ENCODE peak calls at places on chromosomes 2 and 18, in six cellular contexts. One of them, this sample, is unnamed.

GRCh38 chr2:170817247-170817998 is 736 bp downstream of the GAD1 start:
- DNase-seq in lower leg skin: no peak
- DNase-seq in cardiac fibroblast: peak
- DNase-seq in naive thymus-derived CD4-positive, alpha-beta T cell: no peak
- DNase-seq in adrenal gland: peak
- DNase-seq in Peyer's patch: no peak
- DNase-seq in this sample: peak

GRCh38 chr2:170712653-170713279 is 2.4 kb upstream of the SP5 start:
- DNase-seq in lower leg skin: no peak
- DNase-seq in cardiac fibroblast: no peak
- DNase-seq in naive thymus-derived CD4-positive, alpha-beta T cell: no peak
- DNase-seq in adrenal gland: no peak
- DNase-seq in Peyer's patch: no peak
- DNase-seq in this sample: no peak

GRCh38 chr2:164620873-164621760 is at the start of gene GRB14:
- DNase-seq in lower leg skin: no peak
- DNase-seq in cardiac fibroblast: peak
- DNase-seq in naive thymus-derived CD4-positive, alpha-beta T cell: no peak
- DNase-seq in adrenal gland: peak
- DNase-seq in Peyer's patch: peak
- DNase-seq in this sample: peak

GRCh38 chr18:79898952-79899608 is 52.4 kb downstream of the SLC66A2 start:
- DNase-seq in lower leg skin: no peak
- DNase-seq in cardiac fibroblast: no peak
- DNase-seq in naive thymus-derived CD4-positive, alpha-beta T cell: no peak
- DNase-seq in adrenal gland: no peak
- DNase-seq in Peyer's patch: peak
- DNase-seq in this sample: no peak

GRCh38 chr2:196338440-196338839 is 167.1 kb upstream of the STK17B start:
- DNase-seq in lower leg skin: no peak
- DNase-seq in cardiac fibroblast: no peak
- DNase-seq in naive thymus-derived CD4-positive, alpha-beta T cell: no peak
- DNase-seq in adrenal gland: no peak
- DNase-seq in Peyer's patch: no peak
- DNase-seq in this sample: no peak

GRCh38 chr2:130831356-130831755 is 5.4 kb upstream of the ARHGEF4 start:
- DNase-seq in lower leg skin: no peak
- DNase-seq in cardiac fibroblast: no peak
- DNase-seq in naive thymus-derived CD4-positive, alpha-beta T cell: no peak
- DNase-seq in adrenal gland: no peak
- DNase-seq in Peyer's patch: no peak
- DNase-seq in this sample: no peak

GRCh38 chr2:222753251-222753824 is 81.9 kb downstream of the MOGAT1 start:
- DNase-seq in lower leg skin: no peak
- DNase-seq in cardiac fibroblast: peak
- DNase-seq in naive thymus-derived CD4-positive, alpha-beta T cell: no peak
- DNase-seq in adrenal gland: no peak
- DNase-seq in Peyer's patch: no peak
- DNase-seq in this sample: peak

GRCh38 chr18:56861244-56861643 is 210.1 kb downstream of the WDR7 start:
- DNase-seq in lower leg skin: no peak
- DNase-seq in cardiac fibroblast: no peak
- DNase-seq in naive thymus-derived CD4-positive, alpha-beta T cell: no peak
- DNase-seq in adrenal gland: no peak
- DNase-seq in Peyer's patch: no peak
- DNase-seq in this sample: peak

GRCh38 chr2:23096905-23097602 is 287.9 kb upstream of the KLHL29 start:
- DNase-seq in lower leg skin: no peak
- DNase-seq in cardiac fibroblast: no peak
- DNase-seq in naive thymus-derived CD4-positive, alpha-beta T cell: no peak
- DNase-seq in adrenal gland: no peak
- DNase-seq in Peyer's patch: no peak
- DNase-seq in this sample: no peak

GRCh38 chr2:101818531-101819451 is 121.3 kb downstream of the MAP4K4 start:
- DNase-seq in lower leg skin: no peak
- DNase-seq in cardiac fibroblast: no peak
- DNase-seq in naive thymus-derived CD4-positive, alpha-beta T cell: no peak
- DNase-seq in adrenal gland: no peak
- DNase-seq in Peyer's patch: no peak
- DNase-seq in this sample: peak

GRCh38 chr2:178491612-178492011 is 11.4 kb downstream of the PLEKHA3 start:
- DNase-seq in lower leg skin: no peak
- DNase-seq in cardiac fibroblast: no peak
- DNase-seq in naive thymus-derived CD4-positive, alpha-beta T cell: no peak
- DNase-seq in adrenal gland: no peak
- DNase-seq in Peyer's patch: no peak
- DNase-seq in this sample: no peak

GRCh38 chr2:218780851-218781690 is 876 bp upstream of the CYP27A1 start:
- DNase-seq in lower leg skin: no peak
- DNase-seq in cardiac fibroblast: no peak
- DNase-seq in naive thymus-derived CD4-positive, alpha-beta T cell: no peak
- DNase-seq in adrenal gland: no peak
- DNase-seq in Peyer's patch: no peak
- DNase-seq in this sample: no peak

GRCh38 chr2:119462574-119462973 is 30.9 kb downstream of the TMEM37 start:
- DNase-seq in lower leg skin: no peak
- DNase-seq in cardiac fibroblast: no peak
- DNase-seq in naive thymus-derived CD4-positive, alpha-beta T cell: no peak
- DNase-seq in adrenal gland: no peak
- DNase-seq in Peyer's patch: no peak
- DNase-seq in this sample: no peak

GRCh38 chr2:109137616-109138015 is 8.6 kb downstream of the SH3RF3 start:
- DNase-seq in lower leg skin: no peak
- DNase-seq in cardiac fibroblast: no peak
- DNase-seq in naive thymus-derived CD4-positive, alpha-beta T cell: no peak
- DNase-seq in adrenal gland: no peak
- DNase-seq in Peyer's patch: no peak
- DNase-seq in this sample: no peak

GRCh38 chr2:175744000-175744399 is 258.1 kb downstream of the LNPK start:
- DNase-seq in lower leg skin: no peak
- DNase-seq in cardiac fibroblast: no peak
- DNase-seq in naive thymus-derived CD4-positive, alpha-beta T cell: no peak
- DNase-seq in adrenal gland: no peak
- DNase-seq in Peyer's patch: no peak
- DNase-seq in this sample: no peak

GRCh38 chr2:179410552-179411356 is 146.1 kb upstream of the SESTD1 start:
- DNase-seq in lower leg skin: peak
- DNase-seq in cardiac fibroblast: peak
- DNase-seq in naive thymus-derived CD4-positive, alpha-beta T cell: no peak
- DNase-seq in adrenal gland: peak
- DNase-seq in Peyer's patch: no peak
- DNase-seq in this sample: peak

GRCh38 chr18:24837065-24837464 is 376.6 kb downstream of the HRH4 start:
- DNase-seq in lower leg skin: no peak
- DNase-seq in cardiac fibroblast: no peak
- DNase-seq in naive thymus-derived CD4-positive, alpha-beta T cell: no peak
- DNase-seq in adrenal gland: no peak
- DNase-seq in Peyer's patch: no peak
- DNase-seq in this sample: no peak

DNA sequence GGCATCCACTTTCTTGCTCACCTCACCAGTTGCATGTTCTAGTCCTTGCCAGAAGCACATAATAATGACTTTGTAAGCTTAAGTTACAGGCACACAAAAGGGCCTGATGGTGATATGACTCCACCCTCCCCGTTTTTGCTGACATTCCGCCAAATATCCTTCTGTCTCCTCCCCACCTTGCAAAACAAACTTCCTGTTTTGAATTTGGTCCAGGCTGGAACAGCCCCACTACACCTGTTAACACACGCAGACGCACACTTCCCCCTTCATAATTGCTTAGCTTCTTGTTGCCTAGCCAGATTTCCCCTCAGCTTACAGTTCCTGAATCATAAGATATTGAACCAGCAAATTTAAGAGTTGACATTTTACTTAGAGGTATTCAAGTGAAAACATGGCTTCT is at the start of gene MGAT5:
- DNase-seq in lower leg skin: peak
- DNase-seq in cardiac fibroblast: no peak
- DNase-seq in naive thymus-derived CD4-positive, alpha-beta T cell: no peak
- DNase-seq in adrenal gland: no peak
- DNase-seq in Peyer's patch: no peak
- DNase-seq in this sample: no peak
- H3K4me3 ChIP-seq in lower leg skin: no peak
- H3K4me3 ChIP-seq in cardiac fibroblast: no peak
- H3K4me3 ChIP-seq in naive thymus-derived CD4-positive, alpha-beta T cell: no peak
- H3K4me3 ChIP-seq in adrenal gland: no peak
- H3K4me3 ChIP-seq in Peyer's patch: peak
- H3K4me3 ChIP-seq in this sample: no peak

GRCh38 chr2:17749753-17750438 is 3.7 kb downstream of the SMC6 start:
- DNase-seq in lower leg skin: no peak
- DNase-seq in cardiac fibroblast: no peak
- DNase-seq in naive thymus-derived CD4-positive, alpha-beta T cell: no peak
- DNase-seq in adrenal gland: no peak
- DNase-seq in Peyer's patch: no peak
- DNase-seq in this sample: no peak
- H3K4me3 ChIP-seq in lower leg skin: no peak
- H3K4me3 ChIP-seq in cardiac fibroblast: no peak
- H3K4me3 ChIP-seq in naive thymus-derived CD4-positive, alpha-beta T cell: no peak
- H3K4me3 ChIP-seq in adrenal gland: no peak
- H3K4me3 ChIP-seq in Peyer's patch: no peak
- H3K4me3 ChIP-seq in this sample: no peak

GRCh38 chr2:240560480-240561324 is 545 bp downstream of the DUSP28 start:
- DNase-seq in lower leg skin: peak
- DNase-seq in cardiac fibroblast: peak
- DNase-seq in naive thymus-derived CD4-positive, alpha-beta T cell: peak
- DNase-seq in adrenal gland: peak
- DNase-seq in Peyer's patch: peak
- DNase-seq in this sample: peak

GRCh38 chr2:240557808-240558207 is at the start of gene ANKMY1:
- DNase-seq in lower leg skin: peak
- DNase-seq in cardiac fibroblast: peak
- DNase-seq in naive thymus-derived CD4-positive, alpha-beta T cell: peak
- DNase-seq in adrenal gland: peak
- DNase-seq in Peyer's patch: peak
- DNase-seq in this sample: no peak

GRCh38 chr2:240558229-240558885 is 569 bp upstream of the ANKMY1 start:
- DNase-seq in lower leg skin: peak
- DNase-seq in cardiac fibroblast: no peak
- DNase-seq in naive thymus-derived CD4-positive, alpha-beta T cell: no peak
- DNase-seq in adrenal gland: no peak
- DNase-seq in Peyer's patch: peak
- DNase-seq in this sample: peak

GRCh38 chr2:240560084-240560479 is at the start of gene DUSP28:
- DNase-seq in lower leg skin: peak
- DNase-seq in cardiac fibroblast: peak
- DNase-seq in naive thymus-derived CD4-positive, alpha-beta T cell: peak
- DNase-seq in adrenal gland: peak
- DNase-seq in Peyer's patch: peak
- DNase-seq in this sample: peak

GRCh38 chr2:240559271-240559670 is 886 bp upstream of the DUSP28 start:
- DNase-seq in lower leg skin: no peak
- DNase-seq in cardiac fibroblast: no peak
- DNase-seq in naive thymus-derived CD4-positive, alpha-beta T cell: no peak
- DNase-seq in adrenal gland: peak
- DNase-seq in Peyer's patch: no peak
- DNase-seq in this sample: no peak
- H3K4me3 ChIP-seq in lower leg skin: no peak
- H3K4me3 ChIP-seq in cardiac fibroblast: no peak
- H3K4me3 ChIP-seq in naive thymus-derived CD4-positive, alpha-beta T cell: peak
- H3K4me3 ChIP-seq in adrenal gland: no peak
- H3K4me3 ChIP-seq in Peyer's patch: no peak
- H3K4me3 ChIP-seq in this sample: peak

GRCh38 chr2:134344954-134345697 is 91.3 kb downstream of the MGAT5 start:
- DNase-seq in lower leg skin: no peak
- DNase-seq in cardiac fibroblast: no peak
- DNase-seq in naive thymus-derived CD4-positive, alpha-beta T cell: no peak
- DNase-seq in adrenal gland: no peak
- DNase-seq in Peyer's patch: no peak
- DNase-seq in this sample: no peak
- H3K4me3 ChIP-seq in lower leg skin: no peak
- H3K4me3 ChIP-seq in cardiac fibroblast: no peak
- H3K4me3 ChIP-seq in naive thymus-derived CD4-positive, alpha-beta T cell: no peak
- H3K4me3 ChIP-seq in adrenal gland: no peak
- H3K4me3 ChIP-seq in Peyer's patch: no peak
- H3K4me3 ChIP-seq in this sample: no peak

GRCh38 chr18:70423120-70423519 is 134.3 kb downstream of the SOCS6 start:
- DNase-seq in lower leg skin: no peak
- DNase-seq in cardiac fibroblast: no peak
- DNase-seq in naive thymus-derived CD4-positive, alpha-beta T cell: no peak
- DNase-seq in adrenal gland: no peak
- DNase-seq in Peyer's patch: no peak
- DNase-seq in this sample: no peak

GRCh38 chr18:70420151-70420898 is 131.5 kb downstream of the SOCS6 start:
- DNase-seq in lower leg skin: no peak
- DNase-seq in cardiac fibroblast: peak
- DNase-seq in naive thymus-derived CD4-positive, alpha-beta T cell: no peak
- DNase-seq in adrenal gland: no peak
- DNase-seq in Peyer's patch: no peak
- DNase-seq in this sample: no peak

GRCh38 chr18:70423988-70424387 is 135.1 kb downstream of the SOCS6 start:
- DNase-seq in lower leg skin: peak
- DNase-seq in cardiac fibroblast: peak
- DNase-seq in naive thymus-derived CD4-positive, alpha-beta T cell: no peak
- DNase-seq in adrenal gland: no peak
- DNase-seq in Peyer's patch: no peak
- DNase-seq in this sample: no peak

GRCh38 chr18:70421471-70421870 is 132.6 kb downstream of the SOCS6 start:
- DNase-seq in lower leg skin: no peak
- DNase-seq in cardiac fibroblast: no peak
- DNase-seq in naive thymus-derived CD4-positive, alpha-beta T cell: no peak
- DNase-seq in adrenal gland: no peak
- DNase-seq in Peyer's patch: no peak
- DNase-seq in this sample: no peak

DNA sequence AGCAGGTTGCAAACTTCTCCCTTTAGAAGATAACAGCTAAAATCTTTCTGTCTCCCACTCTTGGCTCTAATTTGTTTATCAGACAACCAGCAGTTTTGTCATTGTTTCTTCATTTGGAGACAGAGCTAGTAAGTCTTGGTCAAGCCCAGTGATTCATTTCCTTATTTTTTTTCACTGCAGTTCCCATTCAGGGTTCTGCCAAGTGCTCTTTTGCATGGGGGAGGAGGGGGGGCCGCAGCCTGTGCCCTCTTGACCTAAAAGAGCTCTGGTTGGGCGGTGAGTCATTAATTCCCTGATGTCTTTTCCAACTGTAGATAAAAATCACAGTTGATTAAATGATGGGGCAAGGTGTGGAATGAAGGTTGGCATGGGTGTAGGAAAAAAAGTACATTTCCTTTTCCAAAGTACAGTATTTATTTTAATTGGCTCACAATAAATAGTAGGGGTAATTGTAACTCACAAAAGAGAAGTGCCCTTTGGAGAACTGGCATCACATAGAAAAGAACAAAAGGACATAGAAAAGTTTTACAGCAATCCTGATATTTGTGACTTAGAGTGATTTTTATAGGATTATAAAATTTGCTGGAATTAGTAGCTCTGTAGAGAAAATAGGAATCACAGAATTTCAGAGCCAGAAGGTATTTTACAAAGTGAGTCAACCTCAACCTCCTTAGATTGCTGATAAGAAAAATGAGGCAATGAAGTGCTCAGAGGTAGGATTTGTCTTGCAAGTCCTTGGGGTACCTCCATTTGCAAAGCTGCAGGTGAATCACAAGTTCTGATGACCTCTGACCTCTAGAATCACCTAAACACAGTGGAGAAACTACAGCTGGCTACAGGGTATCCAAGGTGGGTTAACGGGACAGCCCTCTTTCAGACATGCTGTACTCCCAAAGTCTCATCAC is 133.5 kb downstream of the SOCS6 start:
- DNase-seq in lower leg skin: peak
- DNase-seq in cardiac fibroblast: peak
- DNase-seq in naive thymus-derived CD4-positive, alpha-beta T cell: no peak
- DNase-seq in adrenal gland: peak
- DNase-seq in Peyer's patch: peak
- DNase-seq in this sample: no peak
- H3K4me3 ChIP-seq in lower leg skin: no peak
- H3K4me3 ChIP-seq in cardiac fibroblast: no peak
- H3K4me3 ChIP-seq in naive thymus-derived CD4-positive, alpha-beta T cell: no peak
- H3K4me3 ChIP-seq in adrenal gland: no peak
- H3K4me3 ChIP-seq in Peyer's patch: no peak
- H3K4me3 ChIP-seq in this sample: no peak

GRCh38 chr2:181894381-181894780 is 2.9 kb downstream of the ITPRID2 start:
- DNase-seq in lower leg skin: no peak
- DNase-seq in cardiac fibroblast: no peak
- DNase-seq in naive thymus-derived CD4-positive, alpha-beta T cell: no peak
- DNase-seq in adrenal gland: no peak
- DNase-seq in Peyer's patch: no peak
- DNase-seq in this sample: no peak
- H3K4me3 ChIP-seq in lower leg skin: no peak
- H3K4me3 ChIP-seq in cardiac fibroblast: peak
- H3K4me3 ChIP-seq in naive thymus-derived CD4-positive, alpha-beta T cell: no peak
- H3K4me3 ChIP-seq in adrenal gland: no peak
- H3K4me3 ChIP-seq in Peyer's patch: no peak
- H3K4me3 ChIP-seq in this sample: no peak

This sample was measured in HAP-1.